ENCODE peak calls at places on chromosomes 7 and 10, in six cellular contexts. U is adrenal gland; K is naive thymus-derived CD4-positive, alpha-beta T cell; T is HCT116; M is DND-41; D is PC-9. V is an unnamed sample.

GRCh38 chr7:111933614-111934013 is 272.6 kb downstream of the DOCK4 start:
- DNase-seq in K (no peak), D (no peak), M (no peak), U (no peak), T (no peak), V (no peak)

GRCh38 chr7:35185908-35186731 is 67.8 kb downstream of the TBX20 start:
- DNase-seq in U (peak; percentile 82), K (no peak), D (peak; percentile 25), M (no peak), T (no peak), V (no peak)

GRCh38 chr7:89283311-89283710 is 487.8 kb upstream of the TEX47 start:
- DNase-seq in T (no peak), K (no peak), M (no peak), D (no peak), U (no peak), V (no peak)

GRCh38 chr10:76150886-76151288 is 719.5 kb downstream of the LRMDA start:
- DNase-seq in K (no peak), D (no peak), U (no peak), M (no peak), T (no peak), V (no peak)

GRCh38 chr7:93399642-93400041 is 167.5 kb downstream of the VPS50 start:
- DNase-seq in M (no peak), K (no peak), D (no peak), U (no peak), T (no peak), V (no peak)

GRCh38 chr7:5094641-5095040 is 49.0 kb downstream of the RBAK start:
- DNase-seq in M (no peak), K (no peak), T (peak; percentile 2), D (no peak), U (no peak), V (no peak)

GRCh38 chr7:151087247-151088018 is 1.2 kb downstream of the AGAP3 start:
- DNase-seq in U (peak; percentile 74), M (no peak), D (peak; percentile 63), K (no peak), T (no peak), V (peak; percentile 36)

GRCh38 chr10:126598009-126598408 is 72.5 kb downstream of the C10orf90 start:
- DNase-seq in U (no peak), M (peak; percentile 28), K (no peak), T (peak; percentile 38), D (peak; percentile 46), V (no peak)

GRCh38 chr7:33887576-33887975 is 17.8 kb upstream of the BMPER start:
- DNase-seq in U (no peak), K (no peak), T (no peak), M (no peak), D (no peak), V (no peak)

GRCh38 chr7:8115547-8116402 is 146.2 kb downstream of the ICA1 start:
- DNase-seq in T (no peak), M (peak; percentile 41), D (no peak), U (no peak), K (peak; percentile 19), V (no peak)

GRCh38 chr7:143381427-143382125 is 431 bp downstream of the ZYX start:
- DNase-seq in U (peak; percentile 89), K (no peak), D (peak; percentile 80), M (no peak), T (no peak), V (no peak)

GRCh38 chr10:126538439-126539140 is 131.9 kb downstream of the C10orf90 start:
- DNase-seq in T (no peak), D (no peak), K (no peak), M (no peak), U (no peak), V (no peak)

GRCh38 chr10:133459454-133460207 is 5.9 kb downstream of the SCART1 start:
- DNase-seq in M (no peak), T (no peak), U (no peak), D (no peak), K (no peak), V (no peak)

GRCh38 chr10:69345402-69345801 is 67.1 kb downstream of the HK1 start:
- DNase-seq in M (no peak), U (no peak), T (no peak), K (no peak), D (peak; percentile 55), V (no peak)

GRCh38 chr7:18806177-18806576 is 310.6 kb downstream of the HDAC9 start:
- DNase-seq in M (no peak), K (no peak), D (no peak), U (no peak), T (no peak), V (no peak)

GRCh38 chr10:11578802-11579255 is 32.6 kb downstream of the USP6NL start:
- DNase-seq in D (no peak), M (no peak), U (no peak), K (no peak), T (no peak), V (no peak)

GRCh38 chr7:34659676-34660075 is 1.7 kb downstream of the NPSR1 start:
- DNase-seq in D (no peak), U (no peak), T (no peak), K (no peak), M (no peak), V (no peak)

GRCh38 chr10:5491477-5491876 is 7.9 kb downstream of the CALML5 start:
- DNase-seq in M (no peak), D (no peak), K (no peak), U (no peak), T (no peak), V (no peak)

GRCh38 chr10:43226851-43227845 is 39.7 kb downstream of the RASGEF1A start:
- DNase-seq in D (no peak), T (no peak), K (no peak), U (no peak), M (no peak), V (no peak)

GRCh38 chr7:51198654-51199053 is 118.0 kb downstream of the COBL start:
- DNase-seq in D (no peak), U (no peak), M (peak; percentile 49), K (no peak), T (no peak), V (no peak)

GRCh38 chr7:16958724-16959123 is 76.9 kb upstream of the AGR3 start:
- DNase-seq in K (no peak), U (no peak), D (no peak), T (no peak), M (no peak), V (no peak)

GRCh38 chr7:5237286-5237685 is 45.5 kb upstream of the SLC29A4 start:
- DNase-seq in D (no peak), T (no peak), K (no peak), U (peak; percentile 81), M (no peak), V (no peak)

GRCh38 chr7:24797270-24797669 is 40.0 kb upstream of the GSDME start:
- DNase-seq in M (no peak), T (no peak), D (no peak), U (no peak), K (no peak), V (no peak)

GRCh38 chr10:124708922-124709520 is 35.2 kb downstream of the FAM53B start:
- DNase-seq in U (no peak), M (no peak), T (no peak), K (no peak), D (no peak), V (no peak)

GRCh38 chr10:75877877-75878276 is 446.5 kb downstream of the LRMDA start:
- DNase-seq in K (no peak), D (no peak), T (no peak), M (no peak), U (no peak), V (no peak)

GRCh38 chr10:12241810-12242529 is 46.0 kb downstream of the CDC123 start:
- DNase-seq in K (no peak), T (no peak), D (no peak), M (no peak), U (peak; percentile 43), V (no peak)

GRCh38 chr7:132035517-132036362 is 479.3 kb upstream of the PODXL start:
- DNase-seq in T (no peak), U (no peak), K (no peak), M (no peak), D (peak; percentile 12), V (no peak)

GRCh38 chr7:65722361-65722792 is 150.5 kb upstream of the VKORC1L1 start:
- DNase-seq in K (peak; percentile 71), T (peak; percentile 37), M (peak; percentile 55), U (peak; percentile 78), D (peak; percentile 60), V (peak; percentile 60)

GRCh38 chr7:43869898-43870240 is 552 bp upstream of the MRPS24 start:
- DNase-seq in K (no peak), U (peak; percentile 76), M (no peak), T (no peak), D (peak; percentile 67), V (no peak)

GRCh38 chr10:97596101-97597055 is 6.9 kb downstream of the C10orf62 start:
- DNase-seq in D (peak; percentile 32), M (no peak), T (peak; percentile 65), K (no peak), U (peak; percentile 90), V (no peak)
- H3K27ac ChIP-seq in D (peak overlapping the region; percentile 67), M (no peak overlapping the region), T (peak overlapping the region; percentile 65), K (no peak overlapping the region), U (peak overlapping the region; percentile 98), V (no peak overlapping the region)

DNA sequence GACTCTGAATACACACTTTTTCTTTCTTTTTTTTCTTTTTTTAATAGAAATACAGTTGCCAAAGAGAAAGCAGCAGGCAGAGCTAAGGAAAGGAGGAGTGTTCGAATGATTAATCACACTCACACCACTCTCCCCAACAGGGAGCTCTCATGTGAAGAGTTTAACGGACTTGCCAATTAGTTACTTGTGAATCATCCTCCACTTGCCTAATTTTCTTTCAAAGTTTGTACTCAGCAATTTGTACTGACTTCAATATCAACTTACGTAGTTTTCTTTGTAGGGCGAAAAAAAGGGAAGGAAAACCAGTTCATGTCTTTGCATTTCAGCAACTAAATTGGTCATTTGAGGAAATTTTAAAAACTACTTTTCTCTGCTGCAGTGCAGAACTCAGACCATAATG is 109.2 kb downstream of the PIP4K2A start:
- DNase-seq in T (no peak), M (no peak), U (no peak), D (no peak), K (no peak), V (no peak)
- H3K4me1 ChIP-seq in T (no peaks in the 10 kb centered on the region), M (peaks cover 29% of the 10 kb centered on the region), U (peaks cover 28% of the 10 kb centered on the region), D (peaks cover under 1% of the 10 kb centered on the region), K (peaks cover 89% of the 10 kb centered on the region), V (peaks cover 94% of the 10 kb centered on the region)

DNA sequence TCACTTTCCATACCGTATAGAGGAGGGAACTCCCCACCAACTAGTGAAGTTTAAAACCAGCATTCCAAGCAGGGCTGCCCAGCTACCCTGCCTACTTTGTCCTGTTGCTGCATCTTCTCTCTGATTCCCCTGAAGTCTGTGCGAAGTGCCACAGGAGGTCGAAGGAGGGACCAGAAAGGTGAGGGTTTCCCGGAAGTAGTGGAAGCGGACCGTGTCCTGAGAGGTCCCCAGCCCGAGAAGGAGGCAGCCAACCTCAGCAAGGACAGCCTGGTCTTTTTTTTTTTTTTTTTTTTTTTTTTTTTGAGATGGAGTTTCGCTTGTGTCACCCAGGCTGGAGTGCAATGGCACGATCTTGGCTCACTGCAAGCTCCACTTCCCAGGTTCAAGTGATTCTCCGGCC is 671.9 kb upstream of the GALNT17 start:
- DNase-seq in U (no peak), M (no peak), K (no peak), T (no peak), D (no peak), V (no peak)
- H3K27ac ChIP-seq in U (no peak overlapping the region), M (no peak overlapping the region), K (no peak overlapping the region), T (no peak overlapping the region), D (no peak overlapping the region), V (no peak overlapping the region)

DNA sequence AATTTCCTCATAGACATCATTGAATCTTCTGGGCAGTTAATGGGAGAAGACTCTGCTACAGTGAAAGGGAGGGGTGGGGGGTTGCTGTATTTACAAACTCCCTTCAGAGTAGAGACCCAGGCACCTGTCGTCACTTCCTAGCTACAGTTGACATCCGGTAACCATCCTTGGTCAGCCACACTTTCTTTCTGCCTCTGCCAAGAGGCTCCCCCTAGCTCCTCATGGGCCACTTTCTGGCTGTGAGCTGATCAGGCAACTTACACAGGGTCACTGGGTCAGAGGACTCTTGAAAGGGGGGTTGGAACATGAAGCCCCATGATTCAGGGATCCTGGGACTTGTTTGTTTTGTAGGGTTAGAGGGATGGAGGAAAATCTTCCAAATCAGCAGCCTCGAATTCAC is 1.2 kb downstream of the TECPR1 start:
- DNase-seq in D (peak; percentile 26), M (peak; percentile 38), K (peak; percentile 73), T (no peak), U (no peak), V (peak; percentile 32)
- H3K4me1 ChIP-seq in D (peaks cover 25% of the 10 kb centered on the region), M (peaks cover 49% of the 10 kb centered on the region), K (peaks cover 38% of the 10 kb centered on the region), T (peaks cover 14% of the 10 kb centered on the region), U (peaks cover 29% of the 10 kb centered on the region), V (peaks cover 50% of the 10 kb centered on the region)